ENCODE peak calls at places on chromosomes 13 and 19, in seven cellular contexts. W, P, H, K, E, A and N are unnamed samples.

GRCh38 chr13:110592670-110593069 is 22.7 kb upstream of the NAXD start:
- DNase-seq in P (no peak), W (no peak), K (no peak), H (no peak), E (no peak), A (no peak), N (no peak)

GRCh38 chr19:52527954-52528326 is 472 bp downstream of the ZNF808 start:
- DNase-seq in P (no peak), E (no peak), K (peak; percentile 50), W (peak; percentile 52), A (no peak), H (peak; percentile 26), N (peak; percentile 45)

GRCh38 chr13:32086366-32086765 is 54.8 kb downstream of the FRY start:
- DNase-seq in K (no peak), W (no peak), H (no peak), A (no peak), E (no peak), P (no peak), N (no peak)

GRCh38 chr13:111152836-111153235 is 37.7 kb downstream of the ARHGEF7 start:
- DNase-seq in E (no peak), K (no peak), P (peak; percentile 52), W (no peak), A (no peak), H (peak; percentile 22), N (no peak)

GRCh38 chr13:41059896-41060722 is 1.2 kb upstream of the WBP4 start:
- DNase-seq in E (peak; percentile 68), H (peak; percentile 90), W (peak; percentile 86), K (peak; percentile 94), A (peak; percentile 82), P (peak; percentile 86), N (peak; percentile 88)

GRCh38 chr13:19927117-19927734 is 31.3 kb upstream of the ZMYM2 start:
- DNase-seq in K (no peak), P (peak; percentile 19), E (no peak), A (no peak), W (no peak), H (no peak), N (peak; percentile 37)

GRCh38 chr13:46374710-46375109 is 12.3 kb downstream of the RUBCNL start:
- DNase-seq in K (no peak), W (no peak), H (no peak), P (no peak), A (no peak), E (no peak), N (no peak)

GRCh38 chr13:84844473-84844872 is 954.7 kb downstream of the SLITRK6 start:
- DNase-seq in K (no peak), W (no peak), E (no peak), H (no peak), A (no peak), P (no peak), N (peak; percentile 22)

GRCh38 chr19:30896551-30896950 is 452.7 kb downstream of the TSHZ3 start:
- DNase-seq in P (no peak), A (no peak), K (no peak), E (no peak), W (no peak), H (no peak), N (no peak)

GRCh38 chr13:96958286-96958891 is 35.9 kb downstream of the OXGR1 start:
- DNase-seq in W (no peak), E (no peak), H (peak; percentile 24), K (no peak), P (peak; percentile 12), A (no peak), N (peak; percentile 36)

GRCh38 chr13:27341616-27342015 is 71.0 kb downstream of the RASL11A start:
- DNase-seq in H (no peak), W (no peak), A (no peak), K (no peak), E (no peak), P (peak; percentile 65), N (no peak)

GRCh38 chr13:49297338-49297737 is 49.6 kb downstream of the CDADC1 start:
- DNase-seq in A (no peak), W (no peak), H (no peak), K (peak; percentile 23), P (no peak), E (no peak), N (no peak)

GRCh38 chr19:3356805-3357204 is 9.6 kb upstream of the NFIC start:
- DNase-seq in W (no peak), P (no peak), E (no peak), H (no peak), A (no peak), K (no peak), N (no peak)

GRCh38 chr13:32107474-32107873 is 75.9 kb downstream of the FRY start:
- DNase-seq in A (no peak), P (no peak), K (no peak), H (no peak), E (no peak), W (no peak), N (no peak)

GRCh38 chr19:7534531-7534980 is 961 bp upstream of the PNPLA6 start:
- DNase-seq in K (peak; percentile 82), H (peak; percentile 57), E (no peak), P (peak; percentile 33), A (peak; percentile 43), W (peak; percentile 83), N (peak; percentile 80)

GRCh38 chr19:12065100-12065538 is 588 bp downstream of the ZNF844 start:
- DNase-seq in P (no peak), W (peak; percentile 63), A (no peak), E (no peak), K (peak; percentile 58), H (peak; percentile 28), N (no peak)

GRCh38 chr19:35290381-35291135 is 1.4 kb upstream of the MAG start:
- DNase-seq in E (no peak), A (no peak), K (no peak), H (no peak), P (no peak), W (no peak), N (peak; percentile 29)

GRCh38 chr19:33778089-33778791 is 18.4 kb upstream of the KCTD15 start:
- DNase-seq in K (peak; percentile 92), P (peak; percentile 68), W (peak; percentile 99), H (peak; percentile 89), E (peak; percentile 76), A (peak; percentile 88), N (peak; percentile 98)

GRCh38 chr13:79655509-79655908 is 174.6 kb downstream of the NDFIP2 start:
- DNase-seq in K (no peak), A (no peak), E (no peak), P (no peak), W (no peak), H (no peak), N (no peak)

GRCh38 chr13:55999709-56000108 is 1141.0 kb upstream of the PRR20A start:
- DNase-seq in K (no peak), P (no peak), H (no peak), A (no peak), W (no peak), E (no peak), N (no peak)

GRCh38 chr13:108425056-108425455 is 155.5 kb downstream of the TNFSF13B start:
- DNase-seq in K (no peak), P (no peak), A (no peak), E (no peak), H (no peak), W (no peak), N (no peak)

GRCh38 chr19:38515906-38516305 is 82.4 kb downstream of the RYR1 start:
- DNase-seq in W (no peak), P (no peak), A (no peak), H (no peak), E (no peak), K (no peak), N (no peak)

GRCh38 chr13:100511422-100511821 is 77.2 kb downstream of the GGACT start:
- DNase-seq in W (no peak), E (no peak), K (no peak), P (no peak), A (no peak), H (no peak), N (no peak)

GRCh38 chr13:47901451-47901850 is 99.6 kb downstream of the SUCLA2 start:
- DNase-seq in P (no peak), E (no peak), H (no peak), W (no peak), K (no peak), A (no peak), N (no peak)

GRCh38 chr13:110716235-110716505 is 2.7 kb downstream of the ING1 start:
- DNase-seq in H (no peak), E (no peak), P (no peak), K (peak; percentile 67), W (no peak), A (no peak), N (no peak)

GRCh38 chr19:850221-850978 is 1.7 kb upstream of the ELANE start:
- DNase-seq in K (peak; percentile 65), W (no peak), H (peak; percentile 87), E (no peak), A (no peak), P (no peak), N (peak; percentile 69)

GRCh38 chr13:105804561-105805190 is 730.8 kb downstream of the EFNB2 start:
- DNase-seq in P (peak; percentile 40), H (no peak), W (no peak), E (no peak), K (no peak), A (no peak), N (no peak)